ENCODE peak calls at places on chromosome 22, in four cellular contexts. F is IMR-90, O is HFFc6, K is endodermal cell. Q is an unnamed sample.
A peak's percentile ranks its signal among the peaks of the same experiment; 100 is the strongest.

GRCh38 chr22:43848366-43849171 is 13.7 kb downstream of the SULT4A1 start:
- DNase-seq in O (no peak), F (peak; percentile 52), K (peak; percentile 79), Q (no peak)

GRCh38 chr22:19599626-19600243 is 75.5 kb upstream of the CLDN5 start:
- DNase-seq in O (no peak), K (no peak), F (no peak), Q (no peak)

GRCh38 chr22:39577361-39577760 is 6.8 kb downstream of the CACNA1I start:
- DNase-seq in O (no peak), K (no peak), F (no peak), Q (no peak)

GRCh38 chr22:39959640-39960447 is at the start of gene TMA7B:
- DNase-seq in O (peak; percentile 58), F (peak; percentile 75), K (peak; percentile 85), Q (no peak)

GRCh38 chr22:47190957-47191323 is 428.5 kb downstream of the TBC1D22A start:
- DNase-seq in F (no peak), K (no peak), O (no peak), Q (no peak)

GRCh38 chr22:23458663-23459541 is 121.2 kb downstream of the IGLL1 start:
- DNase-seq in F (no peak), O (no peak), K (no peak), Q (no peak)

GRCh38 chr22:50016308-50016987 is 3.9 kb upstream of the IL17REL start:
- DNase-seq in K (no peak), O (no peak), F (no peak), Q (no peak)

GRCh38 chr22:28425211-28425610 is 254.4 kb downstream of the TTC28 start:
- DNase-seq in F (no peak), K (no peak), O (no peak), Q (no peak)

GRCh38 chr22:19753996-19754700 is 6.4 kb upstream of the TBX1 start:
- DNase-seq in O (no peak), K (no peak), F (no peak), Q (no peak)

GRCh38 chr22:31488988-31489617 is 539 bp downstream of the EIF4ENIF1 start:
- DNase-seq in O (no peak), K (peak; percentile 77), F (peak; percentile 7), Q (peak; percentile 31)

GRCh38 chr22:30452861-30453260 is 19.0 kb downstream of the SEC14L3 start:
- DNase-seq in O (no peak), F (no peak), K (no peak), Q (no peak)

GRCh38 chr22:36758792-36759271 is 17.1 kb downstream of the IFT27 start:
- DNase-seq in O (no peak), F (no peak), K (peak; percentile 38), Q (no peak)

GRCh38 chr22:19766506-19767426 is 6.2 kb downstream of the TBX1 start:
- DNase-seq in F (no peak), K (peak; percentile 80), O (no peak), Q (no peak)

GRCh38 chr22:25125693-25126357 is 73.8 kb upstream of the CRYBB3 start:
- DNase-seq in K (no peak), F (no peak), O (no peak), Q (no peak)

GRCh38 chr22:45091254-45091854 is 72.4 kb upstream of the NUP50 start:
- DNase-seq in K (peak; percentile 62), F (no peak), O (no peak), Q (no peak)

GRCh38 chr22:39300198-39300830 is 19.1 kb downstream of the RPL3 start:
- DNase-seq in O (no peak), K (peak; percentile 80), F (no peak), Q (no peak)

GRCh38 chr22:41940853-41941765 is 5.8 kb downstream of the CENPM start:
- DNase-seq in F (peak; percentile 91), O (peak; percentile 88), K (peak; percentile 96), Q (peak; percentile 89)

GRCh38 chr22:23716811-23717801 is 26.3 kb downstream of the RGL4 start:
- DNase-seq in O (peak; percentile 60), F (peak; percentile 85), K (peak; percentile 94), Q (peak; percentile 51)

GRCh38 chr22:46854125-46854870 is 91.8 kb downstream of the TBC1D22A start:
- DNase-seq in K (peak; percentile 39), F (peak; percentile 15), O (no peak), Q (no peak)

GRCh38 chr22:41418717-41419116 is 27.9 kb downstream of the TOB2 start:
- DNase-seq in K (no peak), O (no peak), F (no peak), Q (no peak)

GRCh38 chr22:45923812-45924211 is 53.1 kb downstream of the WNT7B start:
- DNase-seq in F (no peak), K (no peak), O (no peak), Q (no peak)

GRCh38 chr22:50030315-50031188 is 18.0 kb upstream of the IL17REL start:
- DNase-seq in F (peak; percentile 54), K (peak; percentile 94), O (peak; percentile 45), Q (peak; percentile 15)

GRCh38 chr22:24413726-24414385 is 13.5 kb upstream of the ADORA2A start:
- DNase-seq in K (no peak), O (no peak), F (no peak), Q (no peak)

GRCh38 chr22:20940904-20941385 is 23.7 kb downstream of the CRKL start:
- DNase-seq in K (no peak), O (no peak), F (no peak), Q (no peak)

GRCh38 chr22:47618180-47618579 is 855.7 kb downstream of the TBC1D22A start:
- DNase-seq in F (no peak), K (peak; percentile 61), O (no peak), Q (no peak)

GRCh38 chr22:44398791-44399190 is 86.0 kb upstream of the SHISAL1 start:
- DNase-seq in O (no peak), F (no peak), K (peak; percentile 40), Q (no peak)

GRCh38 chr22:46129390-46130041 is 20.8 kb upstream of the PPARA start:
- DNase-seq in F (no peak), O (no peak), K (no peak), Q (no peak)

GRCh38 chr22:23038902-23039301 is 31.4 kb upstream of the GNAZ start:
- DNase-seq in O (no peak), F (no peak), K (no peak), Q (no peak)

GRCh38 chr22:49372530-49373288 is 455.0 kb downstream of the BRD1 start:
- DNase-seq in O (no peak), F (no peak), K (peak; percentile 91), Q (peak; percentile 10)

GRCh38 chr22:40121463-40121862 is 56.3 kb upstream of the TNRC6B start:
- DNase-seq in K (no peak), O (no peak), F (no peak), Q (no peak)

GRCh38 chr22:45039206-45039605 is 29.4 kb upstream of the PHF21B start:
- DNase-seq in K (no peak), F (no peak), O (no peak), Q (no peak)

GRCh38 chr22:45006101-45006872 is 3.5 kb downstream of the PHF21B start:
- DNase-seq in O (no peak), F (no peak), K (no peak), Q (no peak)

GRCh38 chr22:32448980-32449379 is 15.3 kb downstream of the BPIFC start:
- DNase-seq in O (no peak), F (no peak), K (no peak), Q (no peak)

GRCh38 chr22:17258015-17258827 is 39.0 kb upstream of the ADA2 start:
- DNase-seq in K (peak; percentile 91), F (no peak), O (no peak), Q (no peak)

GRCh38 chr22:36757608-36758220 is 18.2 kb downstream of the IFT27 start:
- DNase-seq in F (peak; percentile 70), O (peak; percentile 56), K (peak; percentile 96), Q (peak; percentile 52)

GRCh38 chr22:32862083-32862482 is 60.6 kb downstream of the TIMP3 start:
- DNase-seq in F (no peak), O (no peak), K (no peak), Q (no peak)

GRCh38 chr22:25419247-25420113 is 145.0 kb upstream of the GRK3 start:
- DNase-seq in O (no peak), K (peak; percentile 44), F (peak; percentile 47), Q (peak; percentile 19)

GRCh38 chr22:27720860-27721259 is 80.7 kb downstream of the MN1 start:
- DNase-seq in O (no peak), K (no peak), F (no peak), Q (no peak)

GRCh38 chr22:49010901-49011300 is 816.8 kb downstream of the BRD1 start:
- DNase-seq in F (no peak), K (peak; percentile 28), O (no peak), Q (no peak)

GRCh38 chr22:28497188-28497587 is 182.5 kb downstream of the TTC28 start:
- DNase-seq in K (no peak), F (peak; percentile 25), O (peak; percentile 3), Q (no peak)

Q was measured in substantia nigra.